ENCODE peak calls at places on chromosome 2, in nine cellular contexts. E is activated B cell treated with CpG ODN at 0.5 μM for 24 hours, A is foreskin fibroblast, N is right atrium auricular region, Z is cardiac muscle cell, U is HL-60, S is pancreas, B is transverse colon, W is ovary. T is an unnamed sample.

GRCh38 chr2:157124731-157125130 is 132.8 kb upstream of the GALNT5 start:
- DNase-seq in W (no peak), U (no peak), B (no peak), S (no peak), N (no peak), A (no peak), E (no peak), Z (no peak), T (no peak)

GRCh38 chr2:208320686-208321085 is 54.6 kb downstream of the PIKFYVE start:
- DNase-seq in Z (peak), A (no peak), U (no peak), S (no peak), W (peak), B (no peak), N (no peak), E (no peak), T (no peak)

GRCh38 chr2:43461461-43462073 is 134.3 kb downstream of the THADA start:
- DNase-seq in W (no peak), S (no peak), E (no peak), U (no peak), N (no peak), A (no peak), B (no peak), Z (no peak), T (no peak)

GRCh38 chr2:216695401-216695821 is at the start of gene IGFBP5:
- DNase-seq in N (peak), U (no peak), B (peak), Z (peak), A (peak), W (peak), S (peak), E (no peak), T (peak)

GRCh38 chr2:27051902-27052645 is 606 bp downstream of the AGBL5 start:
- DNase-seq in B (peak), U (peak), W (peak), A (peak), N (no peak), E (no peak), Z (peak), S (peak), T (peak)

GRCh38 chr2:119522561-119523110 is 1.6 kb downstream of the SCTR start:
- DNase-seq in W (no peak), A (no peak), S (no peak), U (no peak), N (no peak), B (no peak), E (no peak), Z (no peak), T (no peak)

GRCh38 chr2:62149708-62150107 is 46.2 kb upstream of the B3GNT2 start:
- DNase-seq in B (no peak), Z (no peak), A (peak), W (no peak), E (no peak), N (no peak), U (no peak), S (no peak), T (no peak)

GRCh38 chr2:105989070-105989469 is 205.0 kb downstream of the UXS1 start:
- DNase-seq in S (no peak), U (no peak), W (no peak), A (no peak), E (no peak), N (no peak), Z (no peak), B (no peak), T (no peak)

GRCh38 chr2:26043862-26044736 is 10.2 kb downstream of the RAB10 start:
- DNase-seq in N (peak), Z (no peak), A (peak), E (no peak), B (peak), U (no peak), S (no peak), W (peak), T (no peak)

GRCh38 chr2:48209214-48209885 is 303.1 kb upstream of the FBXO11 start:
- DNase-seq in A (peak), E (no peak), W (no peak), U (no peak), B (no peak), S (no peak), N (no peak), Z (no peak), T (no peak)

GRCh38 chr2:35503311-35503710 is 852.3 kb upstream of the CRIM1 start:
- DNase-seq in S (no peak), B (no peak), A (no peak), W (no peak), U (no peak), N (no peak), Z (no peak), E (no peak), T (no peak)

GRCh38 chr2:1686784-1687105 is 57.6 kb downstream of the PXDN start:
- DNase-seq in A (peak), S (no peak), U (no peak), N (no peak), B (no peak), W (no peak), E (no peak), Z (no peak), T (no peak)

GRCh38 chr2:42100696-42101585 is 53.1 kb downstream of the PKDCC start:
- DNase-seq in N (no peak), U (no peak), B (peak), A (peak), Z (no peak), W (peak), E (peak), S (peak), T (peak)

GRCh38 chr2:120079647-120080046 is 66.8 kb downstream of the EPB41L5 start:
- DNase-seq in E (no peak), S (no peak), A (no peak), Z (no peak), B (no peak), N (no peak), W (no peak), U (no peak), T (no peak)

GRCh38 chr2:220276736-220277444 is 649.5 kb downstream of the SLC4A3 start:
- DNase-seq in A (peak), B (no peak), N (no peak), Z (no peak), W (no peak), S (no peak), E (no peak), U (no peak), T (no peak)

DNA sequence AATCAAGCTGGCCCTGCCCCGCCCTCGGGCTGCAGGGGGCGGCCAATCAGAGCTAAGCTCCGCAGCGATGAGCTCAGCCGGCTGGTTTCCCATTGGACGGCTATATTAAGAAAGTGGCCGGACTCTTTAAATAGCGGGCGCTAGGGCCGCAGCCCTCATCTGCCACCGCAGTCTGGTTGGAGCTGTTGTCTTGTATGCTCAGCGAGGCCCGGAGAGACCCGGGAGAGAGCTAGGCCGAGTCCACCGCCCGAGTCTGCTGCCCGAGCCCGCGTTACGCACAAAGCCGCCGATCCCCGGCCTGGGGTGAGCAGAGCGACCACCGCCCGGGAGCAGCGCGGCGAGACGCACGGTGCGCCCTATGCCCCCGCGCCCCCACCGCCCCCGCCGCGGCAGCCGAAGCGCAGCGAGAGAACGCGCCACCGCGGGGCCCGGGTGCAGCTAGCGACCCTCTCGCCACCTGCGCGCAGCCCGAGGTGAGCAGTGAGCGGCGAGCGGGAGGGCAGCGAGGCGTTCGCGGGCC is at the start of gene RHOB:
- DNase-seq in A (peak), W (peak), N (peak), U (peak), E (peak), B (peak), S (peak), Z (peak), T (peak)
- TF ChIP-seq CTCF in A (no peak), W (no peak), N (no peak), U (no peak), E (no peak), B (no peak), S (no peak), Z (no peak), T (no peak)

GRCh38 chr2:171568085-171568484 is 45.8 kb downstream of the CYBRD1 start:
- DNase-seq in Z (no peak), N (no peak), W (no peak), U (no peak), A (peak), E (no peak), B (no peak), S (no peak), T (no peak)
- TF ChIP-seq CTCF in Z (no peak), N (no peak), W (no peak), U (no peak), A (no peak), E (no peak), B (no peak), S (no peak), T (no peak)

GRCh38 chr2:33786881-33787280 is 187.8 kb upstream of the FAM98A start:
- DNase-seq in W (no peak), E (no peak), B (no peak), U (no peak), A (peak), Z (no peak), S (no peak), N (no peak), T (no peak)

GRCh38 chr2:33784488-33784887 is 185.4 kb upstream of the FAM98A start:
- DNase-seq in Z (no peak), E (no peak), A (no peak), S (no peak), B (no peak), U (no peak), N (no peak), W (no peak), T (no peak)

GRCh38 chr2:33785201-33786106 is 186.4 kb upstream of the FAM98A start:
- DNase-seq in Z (no peak), E (no peak), B (no peak), A (no peak), U (no peak), N (no peak), W (no peak), S (no peak), T (no peak)

GRCh38 chr2:33777791-33778190 is 178.7 kb upstream of the FAM98A start:
- DNase-seq in E (no peak), N (no peak), Z (no peak), A (peak), S (no peak), B (no peak), U (no peak), W (no peak), T (no peak)

GRCh38 chr2:33782395-33783239 is 183.5 kb upstream of the FAM98A start:
- DNase-seq in E (no peak), Z (no peak), W (no peak), A (no peak), S (no peak), U (no peak), B (no peak), N (no peak), T (no peak)
- TF ChIP-seq CTCF in E (no peak), Z (no peak), W (no peak), A (no peak), S (no peak), U (no peak), B (no peak), N (no peak), T (no peak)

DNA sequence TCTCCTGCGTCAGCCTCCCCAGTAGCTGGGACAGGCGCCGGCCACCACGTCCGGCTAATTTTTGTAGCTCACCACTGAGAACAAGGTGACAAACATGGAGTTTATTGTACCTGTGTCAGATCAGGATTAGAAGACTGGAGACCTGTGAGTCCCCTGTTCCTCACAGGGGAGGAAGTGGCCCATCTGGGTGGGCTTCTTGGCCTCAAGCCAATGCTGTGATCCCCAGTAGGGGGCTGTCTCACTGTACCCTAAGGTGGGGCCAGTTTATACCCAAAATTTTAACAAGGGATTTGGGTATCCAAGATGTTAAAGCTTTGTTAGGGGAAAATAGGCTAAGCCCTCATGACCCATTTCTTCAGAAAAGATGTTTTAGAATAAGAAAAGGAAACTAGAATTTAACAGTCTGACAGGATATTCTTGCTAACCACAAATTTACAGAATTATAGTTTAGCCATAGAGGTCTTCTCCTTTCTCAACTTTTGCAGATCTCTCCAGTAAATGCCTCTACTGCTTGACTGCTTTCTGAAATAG is 16.3 kb downstream of the PCBP1 start:
- DNase-seq in B (no peak), E (no peak), U (no peak), A (no peak), W (no peak), Z (no peak), N (no peak), S (no peak), T (no peak)
- TF ChIP-seq CTCF in B (no peak), E (no peak), U (no peak), A (no peak), W (no peak), Z (no peak), N (no peak), S (no peak), T (no peak)

DNA sequence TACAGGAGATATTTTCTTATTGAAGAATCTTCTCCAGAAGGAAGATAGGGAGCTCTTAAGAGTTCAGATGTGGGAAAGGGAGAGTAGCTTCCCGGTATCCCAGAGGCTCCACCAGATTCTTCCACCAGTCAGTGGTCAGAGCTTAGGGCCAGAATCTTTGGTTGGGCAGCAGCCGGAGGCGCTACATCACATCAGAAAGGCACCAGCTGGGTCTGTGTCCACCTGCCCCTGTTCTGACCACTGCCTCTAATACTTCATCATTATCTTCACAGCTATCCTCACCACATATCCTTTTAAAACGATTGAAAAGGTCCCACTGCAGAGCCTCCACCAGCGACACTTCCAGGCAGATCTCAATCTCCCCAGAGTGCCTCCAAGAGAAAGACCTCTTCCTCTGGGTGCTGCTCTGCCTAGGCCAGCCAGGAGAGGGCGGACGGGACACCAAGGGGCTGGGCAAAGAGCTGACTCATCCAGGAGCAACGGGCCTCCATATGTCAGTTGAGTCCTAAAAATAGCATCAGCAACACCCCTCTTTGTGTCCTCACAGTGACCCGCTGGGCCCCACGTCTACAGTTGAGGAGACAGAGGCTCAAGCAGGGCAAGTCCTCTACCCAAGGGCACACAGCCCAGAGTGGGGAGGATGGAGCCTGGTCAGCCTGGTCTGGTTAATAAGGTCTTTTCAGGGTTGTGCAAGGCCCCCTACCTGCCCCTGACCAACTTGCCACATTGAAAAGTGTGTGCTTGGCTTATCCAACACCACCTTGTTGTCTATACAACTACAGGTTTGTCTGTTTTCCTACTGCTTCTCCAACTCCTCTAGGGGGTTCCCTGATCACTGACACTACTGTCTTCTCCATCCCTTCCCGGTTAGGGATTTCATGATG is 81.2 kb downstream of the ADD2 start:
- DNase-seq in E (no peak), Z (peak), W (no peak), N (no peak), U (peak), A (peak), B (no peak), S (no peak), T (no peak)
- TF ChIP-seq CTCF in E (no peak), Z (peak), W (no peak), N (peak), U (peak), A (peak), B (no peak), S (no peak), T (no peak)

GRCh38 chr2:187547353-187547979 is 6.8 kb downstream of the TFPI start:
- DNase-seq in A (peak), W (peak), S (peak), Z (no peak), B (peak), U (peak), E (no peak), N (peak), T (no peak)

GRCh38 chr2:187549951-187550555 is 4.2 kb downstream of the TFPI start:
- DNase-seq in S (no peak), E (no peak), N (no peak), Z (no peak), A (no peak), U (no peak), W (no peak), B (no peak), T (no peak)

GRCh38 chr2:187549193-187549592 is 5.0 kb downstream of the TFPI start:
- DNase-seq in S (no peak), Z (no peak), N (no peak), B (no peak), A (no peak), E (no peak), W (no peak), U (no peak), T (no peak)

GRCh38 chr2:187546762-187547333 is 7.4 kb downstream of the TFPI start:
- DNase-seq in E (no peak), B (no peak), N (no peak), A (no peak), U (no peak), W (no peak), Z (no peak), S (no peak), T (no peak)

GRCh38 chr2:187548658-187549057 is 5.6 kb downstream of the TFPI start:
- DNase-seq in U (no peak), E (no peak), Z (no peak), W (no peak), B (no peak), N (no peak), S (no peak), A (no peak), T (no peak)
- TF ChIP-seq CTCF in U (no peak), E (no peak), Z (no peak), W (no peak), B (no peak), N (no peak), S (no peak), A (no peak), T (no peak)

T was measured in mesothelial cell of epicardium.